ENCODE peak calls at places on chromosome 13, in nine cellular contexts. V is NCI-H460; A is T follicular helper cell; T is naive B cell; X is frontal cortex; M is stimulated activated CD4-positive, alpha-beta T cell treated with anti-CD3 and anti-CD28 coated beads, Interleukin-1b, Interleukin-23, amount 100 ng/mL, for 1 hour; Q is activated T-cell treated with anti-CD3 and anti-CD28 coated beads, Interleukin-2, amount 50 U/mL, for 24 hours; P is activated naive CD4-positive, alpha-beta T cell treated with Interleukin-2 at 50 U/mL for 16 hours; W is H9. L is an unnamed sample.
A peak's percentile ranks its signal among the peaks of the same experiment; 100 is the strongest.

GRCh38 chr13:27379694-27380596 is 44.5 kb upstream of the GTF3A start:
- DNase-seq in T (peak; percentile 22), Q (peak; percentile 70), X (no peak), V (peak; percentile 40), P (peak; percentile 52), A (peak; percentile 20), W (peak; percentile 88), M (no peak), L (peak; percentile 48)

GRCh38 chr13:103698000-103698399 is 631.8 kb upstream of the SLC10A2 start:
- DNase-seq in T (no peak), P (no peak), V (no peak), X (no peak), M (no peak), Q (no peak), A (no peak), W (no peak), L (no peak)

GRCh38 chr13:112684041-112684440 is 5.8 kb upstream of the ATP11A start:
- DNase-seq in V (no peak), M (no peak), A (no peak), P (no peak), W (peak; percentile 11), Q (no peak), T (no peak), X (no peak), L (no peak)

GRCh38 chr13:100751826-100752225 is 77.2 kb upstream of the TMTC4 start:
- DNase-seq in M (no peak), P (no peak), V (no peak), T (no peak), W (no peak), X (no peak), Q (no peak), A (no peak), L (no peak)

GRCh38 chr13:86856996-86857395 is 814.2 kb upstream of the SLITRK5 start:
- DNase-seq in Q (no peak), P (no peak), X (no peak), A (no peak), M (no peak), T (no peak), V (no peak), W (peak; percentile 43), L (peak; percentile 5)

GRCh38 chr13:112783135-112783945 is 93.5 kb downstream of the ATP11A start:
- DNase-seq in X (no peak), P (no peak), V (no peak), W (no peak), A (no peak), Q (peak; percentile 20), T (no peak), M (no peak), L (no peak)

GRCh38 chr13:76948139-76948538 is at the start of gene ACOD1:
- DNase-seq in V (no peak), P (no peak), M (no peak), A (no peak), W (no peak), X (no peak), T (no peak), Q (no peak), L (no peak)

GRCh38 chr13:97856001-97856675 is 97.3 kb upstream of the IPO5 start:
- DNase-seq in V (no peak), X (no peak), P (no peak), A (no peak), T (no peak), W (no peak), Q (no peak), M (no peak), L (no peak)

GRCh38 chr13:30149248-30149647 is 158.1 kb downstream of the KATNAL1 start:
- DNase-seq in V (no peak), Q (no peak), A (no peak), P (no peak), M (no peak), W (no peak), T (no peak), X (no peak), L (no peak)

GRCh38 chr13:75352641-75353327 is 129.2 kb downstream of the TBC1D4 start:
- DNase-seq in W (no peak), A (no peak), V (no peak), T (no peak), X (no peak), Q (no peak), M (no peak), P (no peak), L (no peak)

GRCh38 chr13:92224052-92224821 is 825.8 kb downstream of the GPC5 start:
- DNase-seq in P (no peak), A (no peak), Q (no peak), M (no peak), W (no peak), T (no peak), X (no peak), V (no peak), L (peak; percentile 31)

GRCh38 chr13:31898383-31899071 is 133.0 kb upstream of the FRY start:
- DNase-seq in T (no peak), W (no peak), M (no peak), P (no peak), X (no peak), V (no peak), Q (no peak), A (no peak), L (no peak)

GRCh38 chr13:109180905-109181425 is 551.6 kb downstream of the MYO16 start:
- DNase-seq in T (no peak), W (no peak), X (no peak), A (no peak), P (no peak), Q (no peak), M (no peak), V (no peak), L (peak; percentile 47)

GRCh38 chr13:33937373-33938087 is 119.6 kb downstream of the RFC3 start:
- DNase-seq in T (no peak), A (no peak), M (no peak), X (no peak), Q (no peak), V (no peak), W (no peak), P (no peak), L (no peak)

GRCh38 chr13:99140831-99141230 is 59.8 kb upstream of the UBAC2 start:
- DNase-seq in Q (no peak), P (no peak), A (no peak), M (no peak), X (no peak), W (no peak), V (no peak), T (no peak), L (no peak)

GRCh38 chr13:46367622-46368327 is 19.3 kb downstream of the RUBCNL start:
- DNase-seq in T (no peak), A (no peak), W (no peak), M (no peak), Q (no peak), P (no peak), X (no peak), V (no peak), L (no peak)

GRCh38 chr13:41942462-41943094 is 18.3 kb downstream of the VWA8 start:
- DNase-seq in Q (no peak), X (no peak), P (no peak), A (no peak), W (peak; percentile 56), M (no peak), T (no peak), V (no peak), L (peak; percentile 11)

GRCh38 chr13:37701972-37702371 is 103.4 kb upstream of the POSTN start:
- DNase-seq in P (no peak), M (no peak), A (no peak), V (no peak), T (no peak), X (no peak), W (no peak), Q (no peak), L (peak; percentile 47)

GRCh38 chr13:39892731-39893293 is 237.3 kb downstream of the COG6 start:
- DNase-seq in X (no peak), P (peak; percentile 10), Q (peak; percentile 33), M (no peak), W (no peak), A (no peak), V (no peak), T (no peak), L (no peak)

GRCh38 chr13:111429064-111429558 is 108.7 kb downstream of the TEX29 start:
- DNase-seq in M (no peak), W (peak; percentile 82), V (peak; percentile 41), P (peak; percentile 6), Q (peak; percentile 39), T (no peak), A (peak; percentile 9), X (no peak), L (peak; percentile 10)

GRCh38 chr13:89695343-89696257 is 1651.9 kb upstream of the MIR17HG start:
- DNase-seq in Q (no peak), M (no peak), A (no peak), P (no peak), T (no peak), V (peak; percentile 40), X (no peak), W (peak; percentile 46), L (peak; percentile 17)

GRCh38 chr13:91358384-91358776 is 10.9 kb downstream of the MIR17HG start:
- DNase-seq in P (no peak), T (no peak), M (no peak), V (no peak), X (no peak), A (no peak), W (no peak), Q (no peak), L (no peak)

GRCh38 chr13:78161266-78161665 is 242.6 kb upstream of the EDNRB start:
- DNase-seq in T (no peak), X (no peak), M (no peak), V (no peak), A (no peak), Q (no peak), W (no peak), P (no peak), L (no peak)

GRCh38 chr13:59445812-59446211 is 717.9 kb downstream of the DIAPH3 start:
- DNase-seq in A (no peak), M (no peak), T (no peak), X (no peak), W (no peak), V (no peak), Q (no peak), P (no peak), L (no peak)

GRCh38 chr13:84896128-84896527 is 903.1 kb downstream of the SLITRK6 start:
- DNase-seq in M (no peak), W (no peak), Q (peak; percentile 34), A (no peak), T (peak; percentile 29), P (peak; percentile 11), V (peak; percentile 58), X (peak; percentile 34), L (peak; percentile 10)

GRCh38 chr13:71714802-71715375 is 152.1 kb downstream of the DACH1 start:
- DNase-seq in V (no peak), X (no peak), A (no peak), Q (no peak), M (no peak), W (no peak), T (no peak), P (no peak), L (no peak)

GRCh38 chr13:51419015-51419636 is 33.7 kb downstream of the INTS6 start:
- DNase-seq in A (no peak), W (no peak), M (no peak), P (no peak), T (peak; percentile 34), V (no peak), X (no peak), Q (no peak), L (no peak)

GRCh38 chr13:22927008-22927393 is 253.8 kb upstream of the SGCG start:
- DNase-seq in M (no peak), X (no peak), A (no peak), P (no peak), V (no peak), Q (no peak), W (no peak), T (no peak), L (no peak)

GRCh38 chr13:74969419-74969818 is 512.5 kb downstream of the TBC1D4 start:
- DNase-seq in P (no peak), A (no peak), W (no peak), T (no peak), X (no peak), V (no peak), Q (no peak), M (no peak), L (no peak)

GRCh38 chr13:70568571-70568970 is 460.3 kb upstream of the KLHL1 start:
- DNase-seq in X (peak; percentile 6), A (no peak), T (no peak), M (no peak), V (peak; percentile 49), W (no peak), P (no peak), Q (no peak), L (peak; percentile 4)

GRCh38 chr13:42071667-42072419 is 23.4 kb downstream of the DGKH start:
- DNase-seq in V (no peak), A (no peak), T (no peak), Q (no peak), W (no peak), M (no peak), X (no peak), P (no peak), L (no peak)

L was measured in HTR-8/SVneo.